ENCODE peak calls at places on chromosome 14, in four cellular contexts. L is small intestine, Z is brain microvascular endothelial cell, N is adipocyte. E is an unnamed sample.

GRCh38 chr14:102544745-102545460 is 35.3 kb upstream of the ANKRD9 start:
- DNase-seq in L (peak), Z (no peak), N (peak), E (no peak)

GRCh38 chr14:23047042-23047634 is 5.1 kb downstream of the PSMB11 start:
- DNase-seq in L (no peak), Z (no peak), N (no peak), E (no peak)

GRCh38 chr14:90204516-90204915 is 51.8 kb upstream of the PSMC1 start:
- DNase-seq in L (no peak), Z (no peak), N (no peak), E (no peak)

GRCh38 chr14:75976838-75977237 is 5.0 kb downstream of the TGFB3 start:
- DNase-seq in L (no peak), Z (no peak), N (no peak), E (no peak)

GRCh38 chr14:95049952-95050351 is 107.4 kb downstream of the DICER1 start:
- DNase-seq in L (no peak), Z (no peak), N (no peak), E (no peak)

GRCh38 chr14:77100961-77101360 is 2.9 kb downstream of the CIPC start:
- DNase-seq in L (no peak), Z (no peak), N (no peak), E (peak)

GRCh38 chr14:35167496-35167895 is 45.1 kb downstream of the PRORP start:
- DNase-seq in L (no peak), Z (no peak), N (no peak), E (no peak)

GRCh38 chr14:39372656-39373055 is 59.6 kb downstream of the FBXO33 start:
- DNase-seq in L (no peak), Z (no peak), N (peak), E (peak)

GRCh38 chr14:32576088-32576795 is 247.1 kb downstream of the AKAP6 start:
- DNase-seq in L (peak), Z (peak), N (peak), E (peak)

GRCh38 chr14:72517736-72518135 is 376.2 kb downstream of the DPF3 start:
- DNase-seq in L (no peak), Z (no peak), N (peak), E (peak)

GRCh38 chr14:79009286-79009685 is 839.1 kb downstream of the NRXN3 start:
- DNase-seq in L (no peak), Z (no peak), N (no peak), E (no peak)

GRCh38 chr14:35406811-35407630 is 2.5 kb upstream of the NFKBIA start:
- DNase-seq in L (peak), Z (peak), N (peak), E (no peak)

GRCh38 chr14:95319312-95320075 is at the start of gene CLMN:
- DNase-seq in L (peak), Z (no peak), N (peak), E (peak)

GRCh38 chr14:92382677-92383076 is 59.7 kb downstream of the SLC24A4 start:
- DNase-seq in L (no peak), Z (no peak), N (peak), E (no peak)

GRCh38 chr14:38505221-38506095 is 249.6 kb upstream of the CLEC14A start:
- DNase-seq in L (no peak), Z (no peak), N (peak), E (no peak)

GRCh38 chr14:33800735-33801163 is 150.1 kb downstream of the EGLN3 start:
- DNase-seq in L (no peak), Z (no peak), N (no peak), E (no peak)

GRCh38 chr14:38989917-38990546 is 113.0 kb downstream of the SEC23A start:
- DNase-seq in L (peak), Z (no peak), N (no peak), E (no peak)

GRCh38 chr14:35215110-35215872 is 76.9 kb upstream of the PSMA6 start:
- DNase-seq in L (peak), Z (peak), N (peak), E (peak)

GRCh38 chr14:53881161-53881846 is 75.3 kb downstream of the BMP4 start:
- DNase-seq in L (no peak), Z (peak), N (peak), E (no peak)

GRCh38 chr14:89618821-89619551 is 202.0 kb upstream of the FOXN3 start:
- DNase-seq in L (peak), Z (peak), N (peak), E (peak)

GRCh38 chr14:92755495-92755894 is 7.1 kb upstream of the LGMN start:
- DNase-seq in L (no peak), Z (no peak), N (no peak), E (no peak)

GRCh38 chr14:61752626-61753025 is 9.6 kb upstream of the SNAPC1 start:
- DNase-seq in L (no peak), Z (no peak), N (no peak), E (no peak)

GRCh38 chr14:38808734-38809455 is 294.1 kb downstream of the SEC23A start:
- DNase-seq in L (peak), Z (no peak), N (no peak), E (no peak)

GRCh38 chr14:100824156-100824555 is 1.8 kb upstream of the MEG3 start:
- DNase-seq in L (no peak), Z (peak), N (no peak), E (peak)

GRCh38 chr14:82398313-82398712 is 864.7 kb upstream of the SEL1L start:
- DNase-seq in L (no peak), Z (no peak), N (no peak), E (no peak)

GRCh38 chr14:31990959-31991541 is 86.1 kb upstream of the ARHGAP5 start:
- DNase-seq in L (peak), Z (no peak), N (no peak), E (peak)

GRCh38 chr14:21069388-21070082 is 569 bp upstream of the ARHGEF40 start:
- DNase-seq in L (no peak), Z (no peak), N (peak), E (no peak)

GRCh38 chr14:20247651-20248246 is 8.7 kb downstream of the OR11H4 start:
- DNase-seq in L (peak), Z (no peak), N (no peak), E (no peak)

GRCh38 chr14:74577247-74577947 is 34.6 kb downstream of the LTBP2 start:
- DNase-seq in L (no peak), Z (no peak), N (no peak), E (no peak)

GRCh38 chr14:37588667-37588955 is 6.4 kb downstream of the FOXA1 start:
- DNase-seq in L (no peak), Z (no peak), N (no peak), E (no peak)

GRCh38 chr14:105864116-105864515 is 337.7 kb downstream of the TMEM121 start:
- DNase-seq in L (no peak), Z (no peak), N (no peak), E (no peak)

GRCh38 chr14:105841022-105842009 is 314.9 kb downstream of the TMEM121 start:
- DNase-seq in L (no peak), Z (no peak), N (no peak), E (no peak)

GRCh38 chr14:68283378-68284123 is 464.0 kb downstream of the RAD51B start:
- DNase-seq in L (peak), Z (no peak), N (no peak), E (peak)

GRCh38 chr14:93527076-93527692 is 96.4 kb downstream of the UNC79 start:
- DNase-seq in L (no peak), Z (no peak), N (no peak), E (no peak)

GRCh38 chr14:35292770-35293561 is 784 bp downstream of the PSMA6 start:
- DNase-seq in L (peak), Z (no peak), N (no peak), E (no peak)

GRCh38 chr14:77582511-77582910 is 33.9 kb downstream of the SPTLC2 start:
- DNase-seq in L (no peak), Z (no peak), N (peak), E (peak)

GRCh38 chr14:51576112-51576420 is 75.6 kb upstream of the FRMD6 start:
- DNase-seq in L (no peak), Z (peak), N (peak), E (peak)
- H3K4me3 ChIP-seq in L (no peak), Z (no peak), N (peak), E (no peak)

DNA sequence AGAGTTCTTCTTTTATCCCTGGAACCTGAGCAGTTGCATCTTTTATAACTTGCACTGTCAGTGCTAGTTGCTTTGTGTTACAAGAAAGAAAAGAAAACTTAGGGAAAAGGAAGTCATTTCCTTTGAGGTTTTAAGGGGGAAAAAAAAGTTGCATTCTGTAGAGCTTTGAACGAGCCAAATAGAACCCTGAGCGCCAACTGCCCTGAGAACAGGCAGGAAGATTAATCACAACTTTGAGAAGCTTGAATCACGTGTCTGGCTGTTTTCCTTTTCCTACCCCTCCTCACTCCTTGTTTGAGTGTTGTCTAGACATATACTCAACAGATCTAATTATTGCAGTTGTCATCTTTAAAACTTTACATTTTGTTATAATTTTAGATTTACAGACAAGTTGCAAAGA is 12.5 kb downstream of the PCNX1 start:
- DNase-seq in L (no peak), Z (peak), N (peak), E (peak)
- H3K4me3 ChIP-seq in L (no peak), Z (no peak), N (peak), E (no peak)

DNA sequence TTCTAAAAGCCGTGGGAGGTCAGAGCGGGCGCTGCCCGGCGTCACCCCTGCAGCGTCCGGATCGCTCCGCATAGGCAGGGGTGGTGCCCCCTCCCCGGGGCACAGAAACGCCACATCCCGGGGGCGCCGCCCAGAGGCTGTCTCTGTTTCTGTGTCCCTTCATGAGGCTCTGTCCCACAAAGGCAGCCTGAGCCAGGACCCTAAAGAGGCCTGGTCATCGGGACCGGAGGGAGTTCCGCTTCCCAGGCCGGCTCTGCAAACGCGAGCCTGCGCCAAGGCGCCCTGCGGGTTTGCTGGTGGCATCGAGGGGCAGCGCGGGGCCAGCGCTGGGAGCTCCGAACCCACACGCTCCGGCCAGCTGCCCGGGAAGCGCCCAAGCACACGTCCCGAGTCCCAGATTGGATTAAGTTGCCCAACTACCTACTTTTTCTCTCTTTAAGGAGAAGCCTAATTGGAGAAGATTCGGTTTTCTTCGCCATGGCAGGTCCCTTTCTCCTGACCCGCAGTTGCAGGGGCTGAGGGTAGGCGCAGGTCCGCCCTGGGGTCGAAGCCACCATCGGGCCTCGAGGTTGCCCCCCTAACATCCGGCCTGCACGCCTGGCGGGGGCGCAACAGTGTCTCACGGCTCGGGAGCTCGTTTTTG is 421.7 kb downstream of the VRK1 start:
- DNase-seq in L (no peak), Z (no peak), N (no peak), E (peak)
- H3K4me3 ChIP-seq in L (peak), Z (peak), N (peak), E (peak)

GRCh38 chr14:91380116-91380515 is 37.5 kb downstream of the CCDC88C start:
- DNase-seq in L (no peak), Z (no peak), N (no peak), E (no peak)

GRCh38 chr14:91380610-91381371 is 36.8 kb downstream of the CCDC88C start:
- DNase-seq in L (no peak), Z (peak), N (peak), E (no peak)

GRCh38 chr14:91377700-91378652 is 39.6 kb downstream of the CCDC88C start:
- DNase-seq in L (peak), Z (no peak), N (no peak), E (peak)

GRCh38 chr14:91376547-91377477 is 40.8 kb downstream of the CCDC88C start:
- DNase-seq in L (no peak), Z (no peak), N (no peak), E (no peak)

DNA sequence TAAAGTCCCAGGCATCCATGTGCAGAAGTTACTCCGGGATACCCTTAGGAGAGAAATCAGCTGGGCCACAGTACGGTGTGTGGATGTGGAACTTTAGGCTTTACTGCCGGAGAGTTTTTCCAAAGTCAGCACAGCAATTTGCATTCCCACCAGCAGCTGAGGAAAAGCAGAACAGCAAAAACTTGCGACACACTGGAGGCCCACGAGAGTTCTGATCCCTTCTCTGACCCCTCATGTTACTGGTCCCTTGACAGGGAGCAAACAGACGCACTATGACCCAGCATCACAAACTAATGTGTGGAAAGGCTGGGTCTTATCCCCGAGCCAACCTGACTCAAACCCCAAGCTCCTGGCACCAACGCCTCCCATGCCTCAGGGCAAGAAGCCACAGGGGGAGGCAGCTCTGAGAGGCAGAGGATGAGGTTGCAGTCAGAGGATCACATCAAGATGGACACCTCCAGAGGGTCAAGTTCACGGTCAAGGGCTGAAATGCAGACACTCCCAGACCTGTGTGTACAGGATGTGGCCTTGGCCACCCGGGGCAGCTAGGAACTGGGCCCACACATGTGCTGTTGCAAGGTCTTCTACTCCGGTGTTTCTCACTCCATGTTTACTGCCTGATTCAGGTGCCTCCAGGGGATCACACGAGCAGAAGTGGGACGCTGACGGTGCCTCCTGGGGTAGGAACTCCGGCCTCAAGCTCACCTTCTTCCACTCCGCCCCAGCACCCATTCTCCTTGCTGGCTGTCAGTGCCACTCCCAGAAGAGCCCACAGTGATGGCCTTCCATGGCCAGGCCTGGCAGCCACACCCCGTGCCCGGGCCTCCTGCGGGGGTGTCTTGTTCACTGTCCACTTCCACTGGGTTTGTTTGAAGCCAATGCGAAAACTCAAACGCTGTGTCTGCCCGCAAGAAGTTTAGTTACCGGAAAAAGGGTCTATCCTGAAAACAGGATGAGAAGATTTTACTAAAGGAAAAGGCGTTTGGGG is 38.4 kb downstream of the CCDC88C start:
- DNase-seq in L (no peak), Z (no peak), N (peak), E (no peak)
- H3K4me3 ChIP-seq in L (no peak), Z (no peak), N (no peak), E (no peak)

GRCh38 chr14:103597623-103598372 is 31.2 kb upstream of the KLC1 start:
- DNase-seq in L (no peak), Z (peak), N (peak), E (peak)

GRCh38 chr14:103604620-103605019 is 24.4 kb upstream of the KLC1 start:
- DNase-seq in L (no peak), Z (no peak), N (no peak), E (no peak)

DNA sequence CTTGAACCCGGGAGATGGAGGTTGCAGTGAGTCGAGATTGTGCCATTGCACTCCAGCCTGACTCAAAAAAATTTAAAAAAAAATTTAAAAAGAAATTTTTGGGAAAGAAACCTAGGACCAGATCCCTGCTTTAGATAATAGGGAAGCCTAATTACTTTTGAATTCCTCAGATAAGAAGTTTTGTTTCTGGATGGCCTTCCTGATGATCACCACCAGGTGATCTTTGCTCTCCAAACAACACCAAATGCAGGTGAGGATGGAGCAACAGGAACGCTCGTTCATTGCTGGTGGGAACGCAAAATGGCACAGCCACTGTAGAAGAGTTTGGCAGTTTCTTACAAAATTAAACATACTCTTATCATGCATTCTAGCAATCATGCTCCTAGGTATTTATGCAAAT is 28.5 kb upstream of the KLC1 start:
- DNase-seq in L (no peak), Z (no peak), N (no peak), E (no peak)
- H3K4me3 ChIP-seq in L (no peak), Z (no peak), N (no peak), E (no peak)

DNA sequence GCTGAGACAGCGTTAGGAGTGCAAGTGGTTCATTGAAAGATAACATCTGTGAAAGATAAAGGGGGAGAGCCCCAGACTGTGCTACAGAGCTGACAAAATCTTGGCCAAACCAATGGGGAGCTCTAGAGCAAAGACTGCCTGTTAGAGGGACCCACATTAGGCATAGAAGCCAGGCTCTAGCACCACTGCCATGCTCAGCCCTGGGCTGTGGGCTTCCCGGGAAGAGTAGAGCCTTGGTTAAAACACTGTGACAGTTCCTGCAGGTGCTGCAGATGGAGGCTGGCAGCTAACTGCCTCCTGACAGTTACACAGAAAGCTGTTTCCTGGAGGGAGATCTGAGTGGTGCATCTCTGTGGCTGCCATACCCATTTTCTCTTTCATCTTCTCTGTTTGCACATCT is 23.0 kb downstream of the TSHR start:
- DNase-seq in L (no peak), Z (no peak), N (no peak), E (no peak)
- H3K4me3 ChIP-seq in L (no peak), Z (no peak), N (no peak), E (no peak)